ENCODE peak calls at places on chromosomes 16 and 17, in nine cellular contexts. G is dermis microvascular lymphatic vessel endothelial cell; K is KG1; O is NCI-H1092; T is activated CD4-positive, alpha-beta T cell treated with anti-CD3 and anti-CD28 coated beads, Interleukin-2, amount 50 U/mL, for 1 hour; L is GM10248; Q is M059J; M is T-helper 22 cell; R is GM19239. P is an unnamed sample.

GRCh38 chr17:45101883-45102811 is 30.2 kb downstream of the PLCD3 start:
- DNase-seq in G (no peak), K (no peak), O (no peak), T (no peak), L (no peak), Q (no peak), M (no peak), R (no peak), P (no peak)

GRCh38 chr17:31919802-31920525 is 16.8 kb upstream of the SUZ12 start:
- DNase-seq in G (no peak), K (no peak), O (no peak), T (no peak), L (no peak), Q (peak), M (no peak), R (no peak), P (no peak)

GRCh38 chr16:73365010-73365409 is 317.1 kb upstream of the ZFHX3 start:
- DNase-seq in G (no peak), K (no peak), O (peak), T (no peak), L (no peak), Q (peak), M (no peak), R (no peak), P (peak)

GRCh38 chr16:12111223-12111622 is 134.7 kb downstream of the SNX29 start:
- DNase-seq in G (no peak), K (no peak), O (no peak), T (no peak), L (no peak), Q (no peak), M (no peak), R (no peak), P (no peak)

GRCh38 chr17:14793237-14793636 is 471.9 kb downstream of the PMP22 start:
- DNase-seq in G (no peak), K (no peak), O (no peak), T (no peak), L (no peak), Q (peak), M (no peak), R (no peak), P (no peak)

GRCh38 chr17:5516060-5516792 is 29.9 kb downstream of the MIS12 start:
- DNase-seq in G (no peak), K (no peak), O (no peak), T (no peak), L (no peak), Q (peak), M (no peak), R (no peak), P (no peak)

GRCh38 chr17:61157246-61157887 is 242.3 kb upstream of the TBX2 start:
- DNase-seq in G (no peak), K (no peak), O (peak), T (no peak), L (no peak), Q (peak), M (no peak), R (no peak), P (peak)

GRCh38 chr17:3718251-3718650 is 5.5 kb upstream of the HASPIN start:
- DNase-seq in G (no peak), K (no peak), O (no peak), T (no peak), L (no peak), Q (no peak), M (no peak), R (no peak), P (no peak)

GRCh38 chr16:68901910-68902309 is 58.6 kb downstream of the TANGO6 start:
- DNase-seq in G (no peak), K (no peak), O (no peak), T (no peak), L (no peak), Q (peak), M (no peak), R (no peak), P (no peak)

GRCh38 chr17:835263-835662 is 53.1 kb downstream of the MRM3 start:
- DNase-seq in G (no peak), K (no peak), O (no peak), T (no peak), L (no peak), Q (peak), M (no peak), R (no peak), P (no peak)

GRCh38 chr17:46916211-46916610 is 6.7 kb upstream of the GOSR2 start:
- DNase-seq in G (no peak), K (no peak), O (no peak), T (no peak), L (no peak), Q (peak), M (no peak), R (no peak), P (no peak)

GRCh38 chr17:69448431-69449102 is 34.1 kb downstream of the MAP2K6 start:
- DNase-seq in G (no peak), K (no peak), O (peak), T (no peak), L (no peak), Q (no peak), M (no peak), R (no peak), P (no peak)

GRCh38 chr16:997440-998051 is 16.0 kb downstream of the SOX8 start:
- DNase-seq in G (peak), K (no peak), O (no peak), T (peak), L (no peak), Q (peak), M (peak), R (no peak), P (no peak)

GRCh38 chr16:19935696-19936095 is 51.0 kb upstream of the GPRC5B start:
- DNase-seq in G (peak), K (no peak), O (peak), T (no peak), L (no peak), Q (no peak), M (no peak), R (no peak), P (peak)

GRCh38 chr17:17702370-17702769 is 21.1 kb downstream of the RAI1 start:
- DNase-seq in G (no peak), K (no peak), O (no peak), T (no peak), L (no peak), Q (no peak), M (no peak), R (no peak), P (no peak)

GRCh38 chr17:11240041-11240801 is 792 bp upstream of the SHISA6 start:
- DNase-seq in G (no peak), K (no peak), O (no peak), T (no peak), L (no peak), Q (no peak), M (no peak), R (no peak), P (no peak)

GRCh38 chr17:72514888-72515287 is 394.1 kb downstream of the SOX9 start:
- DNase-seq in G (no peak), K (no peak), O (peak), T (no peak), L (no peak), Q (peak), M (no peak), R (no peak), P (no peak)

GRCh38 chr17:7261377-7262191 is 694 bp downstream of the CLDN7 start:
- DNase-seq in G (no peak), K (no peak), O (no peak), T (peak), L (peak), Q (no peak), M (no peak), R (no peak), P (no peak)

GRCh38 chr16:88298166-88298881 is 84.4 kb upstream of the ZNF469 start:
- DNase-seq in G (no peak), K (no peak), O (no peak), T (no peak), L (no peak), Q (peak), M (no peak), R (no peak), P (no peak)

GRCh38 chr16:85652431-85653221 is 36.1 kb downstream of the GINS2 start:
- DNase-seq in G (no peak), K (no peak), O (no peak), T (no peak), L (no peak), Q (peak), M (no peak), R (no peak), P (peak)

GRCh38 chr17:14746784-14747575 is 446.1 kb downstream of the HS3ST3B1 start:
- DNase-seq in G (no peak), K (no peak), O (no peak), T (no peak), L (no peak), Q (no peak), M (no peak), R (no peak), P (no peak)

GRCh38 chr17:16937431-16937830 is 34.5 kb downstream of the TNFRSF13B start:
- DNase-seq in G (no peak), K (no peak), O (no peak), T (no peak), L (no peak), Q (no peak), M (no peak), R (no peak), P (no peak)

GRCh38 chr17:2347805-2348685 is 10.7 kb downstream of the SGSM2 start:
- DNase-seq in G (no peak), K (no peak), O (peak), T (no peak), L (no peak), Q (peak), M (no peak), R (no peak), P (peak)

GRCh38 chr17:12492450-12492849 is 173.2 kb upstream of the MYOCD start:
- DNase-seq in G (peak), K (no peak), O (no peak), T (no peak), L (no peak), Q (no peak), M (no peak), R (no peak), P (no peak)

GRCh38 chr17:34913001-34913400 is 48.3 kb downstream of the CCT6B start:
- DNase-seq in G (no peak), K (no peak), O (no peak), T (no peak), L (no peak), Q (no peak), M (no peak), R (no peak), P (no peak)

GRCh38 chr16:19883296-19883951 is 1.2 kb downstream of the GPRC5B start:
- DNase-seq in G (no peak), K (no peak), O (no peak), T (no peak), L (no peak), Q (peak), M (no peak), R (no peak), P (peak)

GRCh38 chr16:2960183-2961010 is 3.7 kb upstream of the KREMEN2 start:
- DNase-seq in G (no peak), K (no peak), O (no peak), T (no peak), L (no peak), Q (no peak), M (no peak), R (no peak), P (no peak)

GRCh38 chr17:527247-527646 is 174.6 kb upstream of the RPH3AL start:
- DNase-seq in G (no peak), K (no peak), O (no peak), T (no peak), L (no peak), Q (no peak), M (no peak), R (no peak), P (no peak)

GRCh38 chr17:1267471-1267947 is 2.7 kb upstream of the BHLHA9 start:
- DNase-seq in G (peak), K (no peak), O (no peak), T (no peak), L (no peak), Q (peak), M (no peak), R (no peak), P (no peak)

GRCh38 chr17:7225711-7226331 is 6.1 kb downstream of the ACADVL start:
- DNase-seq in G (no peak), K (no peak), O (no peak), T (no peak), L (no peak), Q (no peak), M (no peak), R (no peak), P (no peak)

GRCh38 chr17:39765766-39766165 is 28.0 kb downstream of the GRB7 start:
- DNase-seq in G (no peak), K (no peak), O (no peak), T (no peak), L (no peak), Q (no peak), M (no peak), R (no peak), P (no peak)

GRCh38 chr17:752620-753219 is 656 bp upstream of the GEMIN4 start:
- DNase-seq in G (no peak), K (no peak), O (peak), T (no peak), L (peak), Q (peak), M (no peak), R (no peak), P (no peak)

GRCh38 chr16:22186517-22186916 is 19.6 kb upstream of the EEF2K start:
- DNase-seq in G (no peak), K (no peak), O (no peak), T (no peak), L (no peak), Q (no peak), M (no peak), R (no peak), P (no peak)

GRCh38 chr17:40422990-40423611 is 5.4 kb upstream of the TOP2A start:
- DNase-seq in G (no peak), K (no peak), O (no peak), T (no peak), L (no peak), Q (peak), M (no peak), R (no peak), P (no peak)